ENCODE peak calls at places on chromosome 15, in seven cellular contexts. J is HuH-7.5, D is T-helper 17 cell, W is NCI-H1092, V is SHP77, H is suprapubic skin, Y is NT2/D1. G is an unnamed sample.

GRCh38 chr15:48533982-48534381 is 111.5 kb downstream of the FBN1 start:
- DNase-seq in Y (no peak), H (no peak), W (no peak), J (no peak), D (no peak), V (no peak), G (no peak)

GRCh38 chr15:32709295-32710033 is 8.3 kb upstream of the GREM1 start:
- DNase-seq in D (no peak), W (no peak), H (no peak), J (peak; percentile 44), V (no peak), Y (no peak), G (no peak)

GRCh38 chr15:29045717-29046116 is 159.9 kb downstream of the APBA2 start:
- DNase-seq in H (peak; percentile 1), D (no peak), J (no peak), V (no peak), W (no peak), Y (no peak), G (peak; percentile 62)

GRCh38 chr15:68025860-68026424 is 28.2 kb upstream of the PIAS1 start:
- DNase-seq in D (no peak), H (no peak), V (no peak), W (no peak), J (peak; percentile 40), Y (no peak), G (no peak)

GRCh38 chr15:81373996-81374395 is at the start of gene TMC3:
- DNase-seq in V (no peak), Y (no peak), D (no peak), W (no peak), H (no peak), J (no peak), G (no peak)

GRCh38 chr15:51878446-51879386 is 49.3 kb downstream of the TMOD3 start:
- DNase-seq in J (no peak), D (no peak), H (no peak), Y (no peak), V (no peak), W (no peak), G (no peak)

GRCh38 chr15:45645026-45645980 is 10.5 kb downstream of the SQOR start:
- DNase-seq in H (no peak), V (no peak), J (no peak), D (no peak), W (no peak), Y (no peak), G (peak; percentile 51)

GRCh38 chr15:99403597-99403996 is 152.3 kb downstream of the LRRC28 start:
- DNase-seq in W (no peak), V (no peak), H (no peak), D (no peak), J (no peak), Y (no peak), G (no peak)

GRCh38 chr15:88031461-88031860 is 225.1 kb downstream of the NTRK3 start:
- DNase-seq in V (no peak), W (no peak), H (no peak), J (no peak), Y (no peak), D (no peak), G (no peak)

GRCh38 chr15:89662893-89663673 is 7.8 kb upstream of the KIF7 start:
- DNase-seq in W (no peak), Y (no peak), H (no peak), D (no peak), J (peak; percentile 12), V (no peak), G (peak; percentile 80)

GRCh38 chr15:77022646-77023575 is 28.0 kb downstream of the PSTPIP1 start:
- DNase-seq in Y (no peak), V (no peak), H (peak; percentile 66), J (no peak), D (no peak), W (no peak), G (no peak)

GRCh38 chr15:69414702-69415161 is 583 bp downstream of the KIF23 start:
- DNase-seq in V (no peak), H (no peak), Y (no peak), W (no peak), J (peak; percentile 69), D (no peak), G (peak; percentile 56)

GRCh38 chr15:31511707-31512310 is 185.2 kb downstream of the KLF13 start:
- DNase-seq in V (no peak), H (no peak), Y (no peak), D (peak; percentile 42), W (no peak), J (no peak), G (no peak)

GRCh38 chr15:38691951-38692788 is 127.6 kb upstream of the RASGRP1 start:
- DNase-seq in J (no peak), Y (no peak), H (no peak), W (no peak), D (no peak), V (no peak), G (no peak)

GRCh38 chr15:96578393-96578792 is 247.9 kb downstream of the NR2F2 start:
- DNase-seq in V (no peak), J (no peak), D (no peak), H (no peak), W (no peak), Y (no peak), G (no peak)

GRCh38 chr15:70505411-70505919 is 257.9 kb downstream of the UACA start:
- DNase-seq in Y (no peak), J (no peak), D (no peak), H (no peak), W (no peak), V (no peak), G (no peak)

GRCh38 chr15:82810061-82810862 is 834 bp downstream of the WHAMM start:
- DNase-seq in V (peak; percentile 37), Y (no peak), D (peak; percentile 40), W (no peak), J (peak; percentile 37), H (no peak), G (no peak)

GRCh38 chr15:42348083-42348482 is 11.2 kb upstream of the CAPN3 start:
- DNase-seq in Y (no peak), H (no peak), D (no peak), V (no peak), W (no peak), J (no peak), G (peak; percentile 65)

GRCh38 chr15:25022233-25022632 is 67.4 kb downstream of the SNRPN start:
- DNase-seq in V (no peak), J (no peak), W (no peak), D (no peak), Y (no peak), H (no peak), G (peak; percentile 3)

GRCh38 chr15:71115567-71116351 is 488 bp downstream of the THSD4 start:
- DNase-seq in V (no peak), J (peak; percentile 80), D (no peak), H (no peak), W (no peak), Y (no peak), G (no peak)

GRCh38 chr15:47991376-47991775 is 129.4 kb upstream of the SLC24A5 start:
- DNase-seq in J (no peak), Y (no peak), V (no peak), W (no peak), D (no peak), H (no peak), G (peak; percentile 9)

GRCh38 chr15:67405208-67406191 is 115.4 kb upstream of the C15orf61 start:
- DNase-seq in Y (no peak), W (no peak), H (no peak), V (no peak), D (no peak), J (no peak), G (peak; percentile 61)

GRCh38 chr15:89812126-89812846 is 2.4 kb downstream of the ANPEP start:
- DNase-seq in D (no peak), W (no peak), H (peak; percentile 93), J (peak; percentile 58), V (no peak), Y (no peak), G (no peak)

GRCh38 chr15:96171842-96172241 is 158.7 kb upstream of the NR2F2 start:
- DNase-seq in D (no peak), W (no peak), J (peak; percentile 36), H (no peak), V (no peak), Y (no peak), G (no peak)

GRCh38 chr15:64045774-64046346 is 425 bp downstream of the DAPK2 start:
- DNase-seq in W (no peak), H (no peak), Y (no peak), D (no peak), J (peak; percentile 38), V (no peak), G (no peak)

GRCh38 chr15:84987949-84988624 is 6.4 kb downstream of the PDE8A start:
- DNase-seq in D (no peak), J (no peak), V (no peak), W (no peak), H (no peak), Y (no peak), G (no peak)

GRCh38 chr15:50108446-50108845 is 10.6 kb downstream of the ATP8B4 start:
- DNase-seq in D (no peak), V (no peak), J (no peak), Y (no peak), H (no peak), W (no peak), G (no peak)

GRCh38 chr15:70172124-70172523 is 74.4 kb upstream of the TLE3 start:
- DNase-seq in Y (no peak), V (no peak), W (no peak), H (no peak), D (no peak), J (no peak), G (no peak)

GRCh38 chr15:91942676-91943417 is 89.3 kb downstream of the SLCO3A1 start:
- DNase-seq in Y (no peak), D (peak; percentile 12), H (peak; percentile 86), J (no peak), W (no peak), V (no peak), G (peak; percentile 70)

GRCh38 chr15:90062023-90062728 is 40.1 kb downstream of the IDH2 start:
- DNase-seq in V (peak; percentile 57), Y (peak; percentile 90), J (no peak), D (peak; percentile 34), H (no peak), W (peak; percentile 16), G (no peak)

GRCh38 chr15:45199136-45199810 is 11.5 kb upstream of the SHF start:
- DNase-seq in J (no peak), D (no peak), H (no peak), W (no peak), V (peak; percentile 22), Y (no peak), G (no peak)

GRCh38 chr15:76197703-76198455 is 113.4 kb downstream of the ETFA start:
- DNase-seq in W (no peak), V (no peak), J (no peak), D (no peak), H (peak; percentile 69), Y (no peak), G (no peak)

GRCh38 chr15:66842710-66843441 is 140.8 kb downstream of the SMAD6 start:
- DNase-seq in D (no peak), V (no peak), Y (no peak), J (peak; percentile 96), W (no peak), H (peak; percentile 88), G (peak; percentile 36)

GRCh38 chr15:26879770-26880169 is 12.9 kb downstream of the GABRA5 start:
- DNase-seq in H (no peak), V (no peak), W (no peak), J (no peak), Y (no peak), D (no peak), G (no peak)

GRCh38 chr15:80823995-80824394 is 44.8 kb downstream of the CEMIP start:
- DNase-seq in V (no peak), Y (no peak), D (no peak), H (no peak), J (no peak), W (no peak), G (no peak)

GRCh38 chr15:100873029-100873677 is 6.5 kb upstream of the ALDH1A3 start:
- DNase-seq in J (peak; percentile 91), D (peak; percentile 29), W (peak; percentile 35), Y (peak; percentile 74), V (peak; percentile 73), H (no peak), G (peak; percentile 66)

GRCh38 chr15:66648588-66648987 is 53.4 kb upstream of the SMAD6 start:
- DNase-seq in J (no peak), V (no peak), D (no peak), Y (no peak), W (no peak), H (no peak), G (no peak)

GRCh38 chr15:38414351-38414750 is 39.6 kb upstream of the FAM98B start:
- DNase-seq in D (no peak), W (no peak), J (peak; percentile 22), V (peak; percentile 20), Y (peak; percentile 25), H (no peak), G (peak; percentile 31)